ENCODE peak calls at places on chromosomes 13 and 19, in five cellular contexts. Z is AG08396; W is tibial artery; L is NCI-H526 treated with DMSO at 0.1 percent for 48 hours; D is stimulated activated CD4-positive, alpha-beta T cell treated with anti-CD3 and anti-CD28 coated beads, Interleukin-1b, Interleukin-23, amount 100 ng/mL, for 1 hour. E is an unnamed sample.

GRCh38 chr13:95604534-95604915 is 40.0 kb downstream of the DZIP1 start:
- DNase-seq in Z (no peak), W (no peak), L (no peak), D (no peak), E (no peak)

GRCh38 chr19:38228005-38228377 is 4.0 kb upstream of the DPF1 start:
- DNase-seq in Z (no peak), W (no peak), L (no peak), D (no peak), E (no peak)

GRCh38 chr13:113863511-113864302 is at the start of gene GAS6:
- DNase-seq in Z (peak; percentile 91), W (peak; percentile 86), L (peak; percentile 32), D (no peak), E (no peak)

GRCh38 chr13:72686766-72687165 is 40.7 kb downstream of the MZT1 start:
- DNase-seq in Z (no peak), W (no peak), L (no peak), D (no peak), E (no peak)

GRCh38 chr13:114129649-114130062 is 2.8 kb downstream of the RASA3 start:
- DNase-seq in Z (no peak), W (no peak), L (no peak), D (no peak), E (no peak)

GRCh38 chr19:56660381-56661105 is 11.0 kb downstream of the ZNF835 start:
- DNase-seq in Z (no peak), W (no peak), L (no peak), D (no peak), E (no peak)

GRCh38 chr13:73677041-73677589 is 457.1 kb downstream of the KLF12 start:
- DNase-seq in Z (no peak), W (no peak), L (no peak), D (no peak), E (peak; percentile 51)

GRCh38 chr13:87084192-87084591 is 587.0 kb upstream of the SLITRK5 start:
- DNase-seq in Z (no peak), W (no peak), L (no peak), D (no peak), E (no peak)

GRCh38 chr19:23778566-23778965 is 19.9 kb upstream of the ZNF681 start:
- DNase-seq in Z (no peak), W (no peak), L (no peak), D (no peak), E (no peak)

GRCh38 chr19:45768644-45769053 is 403 bp downstream of the SIX5 start:
- DNase-seq in Z (peak; percentile 54), W (no peak), L (no peak), D (no peak), E (no peak)

GRCh38 chr13:97307882-97308624 is 85.9 kb downstream of the MBNL2 start:
- DNase-seq in Z (no peak), W (no peak), L (no peak), D (no peak), E (no peak)

GRCh38 chr19:41546386-41546789 is 29.6 kb upstream of the CEACAM21 start:
- DNase-seq in Z (no peak), W (no peak), L (no peak), D (no peak), E (no peak)

GRCh38 chr19:24078688-24079087 is 8.3 kb upstream of the ZNF254 start:
- DNase-seq in Z (no peak), W (no peak), L (no peak), D (no peak), E (no peak)

GRCh38 chr13:36475468-36475867 is 43.2 kb downstream of the CCNA1 start:
- DNase-seq in Z (no peak), W (no peak), L (no peak), D (no peak), E (no peak)

GRCh38 chr19:45508931-45509691 is 1.8 kb downstream of the VASP start:
- DNase-seq in Z (peak; percentile 87), W (peak; percentile 96), L (no peak), D (no peak), E (no peak)

GRCh38 chr13:113148940-113149503 is 9.4 kb upstream of the PROZ start:
- DNase-seq in Z (no peak), W (no peak), L (no peak), D (no peak), E (no peak)

GRCh38 chr13:40243047-40243446 is 423.4 kb downstream of the FOXO1 start:
- DNase-seq in Z (no peak), W (no peak), L (no peak), D (no peak), E (no peak)

GRCh38 chr19:47243364-47243775 is 12.4 kb upstream of the BBC3 start:
- DNase-seq in Z (no peak), W (no peak), L (no peak), D (no peak), E (no peak)

GRCh38 chr19:1929051-1929742 is 11.8 kb upstream of the CSNK1G2 start:
- DNase-seq in Z (peak; percentile 91), W (peak; percentile 83), L (peak; percentile 22), D (peak; percentile 58), E (no peak)

GRCh38 chr19:1213391-1214286 is 8.1 kb downstream of the STK11 start:
- DNase-seq in Z (peak; percentile 59), W (peak; percentile 91), L (no peak), D (no peak), E (no peak)

GRCh38 chr13:27135023-27135422 is 36.6 kb downstream of the USP12 start:
- DNase-seq in Z (no peak), W (no peak), L (no peak), D (no peak), E (no peak)

GRCh38 chr19:6516018-6516658 is 14.0 kb upstream of the TUBB4A start:
- DNase-seq in Z (peak; percentile 95), W (peak; percentile 87), L (peak; percentile 89), D (no peak), E (peak; percentile 84)

GRCh38 chr19:10135551-10136334 is 16.0 kb upstream of the EIF3G start:
- DNase-seq in Z (no peak), W (no peak), L (no peak), D (no peak), E (no peak)

GRCh38 chr19:11088508-11089253 is 582 bp upstream of the LDLR start:
- DNase-seq in Z (no peak), W (peak; percentile 83), L (no peak), D (no peak), E (no peak)

GRCh38 chr19:9869008-9869617 is 34.0 kb downstream of the PIN1 start:
- DNase-seq in Z (no peak), W (no peak), L (no peak), D (no peak), E (no peak)

GRCh38 chr13:44373601-44374347 is at the start of gene SERP2:
- DNase-seq in Z (peak; percentile 64), W (no peak), L (peak; percentile 25), D (no peak), E (no peak)

GRCh38 chr19:1882089-1882785 is 3.1 kb downstream of the ABHD17A start:
- DNase-seq in Z (no peak), W (no peak), L (no peak), D (peak; percentile 71), E (no peak)

GRCh38 chr19:33399745-33400681 is 26.5 kb downstream of the CEBPG start:
- DNase-seq in Z (no peak), W (peak; percentile 56), L (no peak), D (no peak), E (no peak)

GRCh38 chr13:111186305-111186930 is 71.3 kb downstream of the ARHGEF7 start:
- DNase-seq in Z (no peak), W (peak; percentile 84), L (no peak), D (no peak), E (no peak)

GRCh38 chr13:112730157-112730671 is 40.4 kb downstream of the ATP11A start:
- DNase-seq in Z (no peak), W (no peak), L (no peak), D (no peak), E (no peak)

GRCh38 chr13:42114912-42115311 is 66.5 kb downstream of the DGKH start:
- DNase-seq in Z (no peak), W (no peak), L (no peak), D (no peak), E (no peak)

GRCh38 chr19:1811942-1812425 is at the start of gene ATP8B3:
- DNase-seq in Z (peak; percentile 100), W (no peak), L (no peak), D (peak; percentile 52), E (no peak)

GRCh38 chr13:52969373-52969772 is 59.2 kb upstream of the OLFM4 start:
- DNase-seq in Z (no peak), W (no peak), L (peak; percentile 21), D (no peak), E (no peak)

GRCh38 chr19:40221858-40222619 is 3.9 kb upstream of the TTC9B start:
- DNase-seq in Z (peak; percentile 99), W (peak; percentile 91), L (peak; percentile 46), D (peak; percentile 34), E (peak; percentile 87)

GRCh38 chr19:36638862-36639510 is 27.7 kb downstream of the ZNF461 start:
- DNase-seq in Z (no peak), W (no peak), L (no peak), D (no peak), E (no peak)

GRCh38 chr19:40342644-40343311 is 5.4 kb downstream of the C19orf47 start:
- DNase-seq in Z (no peak), W (no peak), L (no peak), D (no peak), E (no peak)

E was measured in SK-N-MC.